ENCODE peak calls at places on chromosomes 11 and 22, in six cellular contexts. K is effector memory CD4-positive, alpha-beta T cell; Q is sigmoid colon; Z is testis; M is H1; R is upper lobe of right lung. N is an unnamed sample.

GRCh38 chr22:48885271-48885918 is 942.3 kb downstream of the BRD1 start:
- DNase-seq in K (no peak), Q (peak; percentile 54), M (no peak), R (peak; percentile 52), Z (no peak), N (no peak)

GRCh38 chr11:34358258-34358665 is 452 bp upstream of the ABTB2 start:
- DNase-seq in R (peak; percentile 84), Q (peak; percentile 88), M (no peak), Z (peak; percentile 47), K (no peak), N (no peak)

GRCh38 chr11:104127828-104128227 is 36.1 kb downstream of the PDGFD start:
- DNase-seq in K (no peak), R (no peak), Z (no peak), Q (no peak), M (no peak), N (no peak)

GRCh38 chr22:43220625-43221380 is 33.9 kb upstream of the TTLL12 start:
- DNase-seq in Q (no peak), Z (no peak), M (no peak), K (no peak), R (no peak), N (no peak)

GRCh38 chr11:6531267-6531752 is 34.2 kb downstream of the DNHD1 start:
- DNase-seq in R (no peak), Q (no peak), M (no peak), Z (no peak), K (peak; percentile 8), N (peak; percentile 51)

GRCh38 chr22:36208934-36209333 is 7.3 kb upstream of the APOL4 start:
- DNase-seq in Q (no peak), R (no peak), K (no peak), M (no peak), Z (no peak), N (no peak)

GRCh38 chr11:103325686-103326069 is 216.5 kb downstream of the DYNC2H1 start:
- DNase-seq in K (no peak), Q (no peak), Z (no peak), M (no peak), R (no peak), N (no peak)

GRCh38 chr11:100785148-100785983 is 98.3 kb downstream of the ARHGAP42 start:
- DNase-seq in R (no peak), Z (no peak), M (no peak), K (no peak), Q (no peak), N (no peak)

GRCh38 chr11:58358969-58359368 is at the start of gene OR5B17:
- DNase-seq in R (no peak), Z (no peak), K (no peak), Q (no peak), M (no peak), N (no peak)

GRCh38 chr11:3217751-3218482 is 696 bp downstream of the MRGPRG start:
- DNase-seq in M (no peak), Z (no peak), R (peak; percentile 62), Q (peak; percentile 62), K (no peak), N (no peak)

GRCh38 chr11:102220728-102221467 is 96.4 kb upstream of the BIRC3 start:
- DNase-seq in K (no peak), M (no peak), Q (no peak), R (no peak), Z (no peak), N (no peak)

GRCh38 chr11:2267306-2267861 is 3.0 kb downstream of the ASCL2 start:
- DNase-seq in Z (peak; percentile 4), Q (no peak), R (peak; percentile 57), K (no peak), M (no peak), N (no peak)

GRCh38 chr11:33475999-33476398 is 218.8 kb downstream of the HIPK3 start:
- DNase-seq in R (no peak), K (no peak), M (no peak), Z (peak; percentile 54), Q (no peak), N (no peak)

DNA sequence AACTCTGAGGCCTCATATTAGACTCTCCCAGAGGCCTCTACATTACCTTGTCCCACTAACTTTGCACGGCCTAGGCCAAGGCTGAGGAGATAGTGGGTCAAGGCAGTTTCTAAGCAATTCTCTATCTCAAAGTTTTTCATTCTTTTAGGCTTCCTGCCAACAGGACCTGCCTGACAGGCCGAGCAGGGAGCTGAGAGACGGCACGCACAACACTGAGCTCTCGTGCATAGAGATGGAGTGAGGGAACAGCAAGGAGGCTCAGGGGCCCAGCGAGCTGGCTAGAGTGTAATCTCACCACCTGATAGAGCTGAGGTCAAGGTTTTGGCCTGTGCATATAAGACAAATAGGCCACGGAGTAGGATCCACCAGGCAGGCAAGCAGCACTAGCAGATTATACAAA is 2.0 kb downstream of the CYB5R2 start:
- DNase-seq in Z (peak; percentile 62), M (no peak), K (no peak), R (no peak), Q (no peak), N (no peak)
- H3K27ac ChIP-seq in Z (peak overlapping the region; percentile 75), M (no peak overlapping the region), K (no peak overlapping the region), R (no peak overlapping the region), Q (no peak overlapping the region), N (no peak overlapping the region)

DNA sequence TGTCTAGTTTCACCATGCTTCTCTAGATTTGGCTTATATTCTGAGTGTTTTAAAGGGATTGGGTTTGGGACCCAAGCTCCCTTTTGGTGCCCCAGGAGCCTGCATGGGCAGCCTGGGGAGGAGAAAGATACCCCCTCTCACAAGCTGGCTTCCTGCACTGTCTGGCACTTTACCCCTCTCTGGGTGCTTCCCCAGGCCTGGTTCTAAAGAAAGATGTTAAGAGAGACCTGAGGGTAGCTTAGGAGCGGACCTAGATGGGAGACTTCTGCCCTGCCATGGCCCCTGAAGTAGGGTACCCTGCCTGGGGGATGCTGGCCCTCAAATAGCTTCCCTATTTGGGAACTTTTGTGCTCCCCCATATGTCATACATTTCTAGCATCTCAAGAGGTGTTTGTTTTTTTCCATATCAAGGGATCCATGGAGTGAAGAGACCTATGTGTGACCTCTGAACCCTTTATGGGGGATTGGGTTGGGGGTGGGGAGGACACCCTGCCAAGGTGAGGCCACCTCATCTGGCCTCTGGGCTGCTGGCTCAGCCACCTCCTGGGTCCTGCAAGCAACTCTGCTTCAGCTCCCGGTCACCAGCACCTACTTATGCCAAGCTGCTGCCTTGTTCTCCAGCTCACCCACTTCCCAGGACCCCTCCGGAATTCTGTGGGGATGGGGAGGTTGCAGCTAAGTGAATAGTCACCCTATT is 50.2 kb downstream of the TSPAN18 start:
- DNase-seq in Q (peak; percentile 67), Z (no peak), R (no peak), M (no peak), K (no peak), N (no peak)
- H3K4me1 ChIP-seq in Q (peaks cover 77% of the 10 kb centered on the region), Z (peaks cover 24% of the 10 kb centered on the region), R (peaks cover 21% of the 10 kb centered on the region), M (peaks cover 17% of the 10 kb centered on the region), K (peaks cover 5% of the 10 kb centered on the region), N (peaks cover 8% of the 10 kb centered on the region)

GRCh38 chr22:38906024-38906423 is 34.0 kb upstream of the CBX6 start:
- DNase-seq in K (no peak), R (no peak), Q (no peak), M (no peak), Z (no peak), N (no peak)

GRCh38 chr22:38901111-38901641 is 29.2 kb upstream of the CBX6 start:
- DNase-seq in K (no peak), R (no peak), M (no peak), Q (no peak), Z (no peak), N (no peak)

DNA sequence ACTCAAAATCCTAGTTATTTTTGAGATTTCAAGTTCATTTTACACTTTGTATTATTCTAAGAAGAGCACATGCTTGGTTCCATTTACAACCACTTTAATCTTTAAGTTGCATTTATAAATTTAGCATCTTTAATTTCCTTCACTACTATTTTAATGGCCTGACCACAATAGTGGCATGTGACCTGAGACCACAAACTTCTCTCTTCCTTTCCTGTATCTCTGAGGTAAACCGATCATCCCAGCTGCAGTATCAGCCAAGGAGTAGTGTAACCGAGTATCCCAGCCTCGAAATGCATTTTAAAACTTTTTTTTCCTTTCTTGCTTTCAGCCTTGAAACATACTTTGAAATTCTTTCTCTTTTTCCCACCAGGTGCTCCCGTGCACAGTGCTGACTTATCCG is 28.7 kb upstream of the CBX6 start:
- DNase-seq in R (no peak), M (no peak), Q (no peak), Z (no peak), K (no peak), N (no peak)
- H3K4me3 ChIP-seq in R (no peak overlapping the region), M (no peak overlapping the region), Q (no peak overlapping the region), Z (no peak overlapping the region), K (no peak overlapping the region), N (no peak overlapping the region)

GRCh38 chr11:48093323-48093722 is 113.0 kb downstream of the PTPRJ start:
- DNase-seq in M (no peak), Q (no peak), K (no peak), R (no peak), Z (no peak), N (no peak)
- H3K27ac ChIP-seq in M (no peak overlapping the region), Q (no peak overlapping the region), K (no peak overlapping the region), R (no peak overlapping the region), Z (no peak overlapping the region), N (no peak overlapping the region)